ENCODE peak calls at places on chromosomes 12 and 14, in seven cellular contexts. Q, P, Y, V, G, E and U are unnamed samples.

GRCh38 chr12:95607642-95608041 is 56.4 kb upstream of the USP44 start:
- DNase-seq in G (no peak), E (no peak), V (no peak), P (no peak), Y (no peak), Q (no peak), U (no peak)

GRCh38 chr12:9943244-9943643 is 11.1 kb upstream of the CLEC2A start:
- DNase-seq in G (peak; percentile 42), Y (no peak), P (no peak), Q (no peak), E (no peak), V (no peak), U (no peak)

GRCh38 chr12:96400631-96401060 is 407 bp upstream of the CDK17 start:
- DNase-seq in Y (peak; percentile 61), P (no peak), G (no peak), E (peak; percentile 37), V (no peak), Q (no peak), U (no peak)

GRCh38 chr12:20555771-20556170 is 139.4 kb upstream of the SLCO1C1 start:
- DNase-seq in P (no peak), Y (no peak), Q (no peak), G (no peak), E (peak; percentile 4), V (no peak), U (no peak)

GRCh38 chr12:124130717-124131670 is 158.0 kb downstream of the ZNF664 start:
- DNase-seq in Q (no peak), Y (no peak), V (peak; percentile 90), P (no peak), G (no peak), E (no peak), U (no peak)

GRCh38 chr14:93274055-93274806 is 58.6 kb downstream of the BTBD7 start:
- DNase-seq in Y (no peak), Q (no peak), V (no peak), E (no peak), G (no peak), P (no peak), U (no peak)

GRCh38 chr12:94245984-94246383 is 97.6 kb downstream of the PLXNC1 start:
- DNase-seq in Q (no peak), V (peak; percentile 53), E (no peak), G (no peak), Y (no peak), P (no peak), U (no peak)

GRCh38 chr12:64618953-64619590 is 8.8 kb downstream of the RASSF3 start:
- DNase-seq in P (no peak), V (peak; percentile 20), Q (peak; percentile 20), G (no peak), E (peak; percentile 17), Y (peak; percentile 80), U (no peak)

GRCh38 chr12:54549774-54550451 is 512 bp downstream of the PDE1B start:
- DNase-seq in E (no peak), Y (no peak), P (no peak), V (no peak), G (no peak), Q (no peak), U (no peak)

GRCh38 chr14:51546099-51546498 is 105.6 kb upstream of the FRMD6 start:
- DNase-seq in Q (no peak), V (no peak), E (no peak), Y (no peak), P (no peak), G (no peak), U (no peak)

GRCh38 chr12:56590237-56590830 is 39.8 kb downstream of the BAZ2A start:
- DNase-seq in Q (peak; percentile 31), Y (peak; percentile 50), P (no peak), E (peak; percentile 59), V (peak; percentile 82), G (no peak), U (no peak)

GRCh38 chr12:46383654-46384450 is 11.3 kb upstream of the SLC38A2 start:
- DNase-seq in Y (peak; percentile 98), Q (peak; percentile 96), V (no peak), E (peak; percentile 78), P (peak; percentile 95), G (peak; percentile 94), U (peak; percentile 69)

GRCh38 chr12:79000501-79000900 is 135.9 kb downstream of the SYT1 start:
- DNase-seq in Y (peak; percentile 14), G (no peak), E (no peak), P (no peak), Q (no peak), V (no peak), U (no peak)

GRCh38 chr12:51887476-51888315 is at the start of gene ANKRD33:
- DNase-seq in V (peak; percentile 98), Y (no peak), G (no peak), E (no peak), Q (no peak), P (peak; percentile 79), U (peak; percentile 37)

GRCh38 chr14:85332401-85332800 is 197.5 kb upstream of the FLRT2 start:
- DNase-seq in V (no peak), Y (no peak), Q (no peak), G (no peak), P (no peak), E (no peak), U (no peak)

GRCh38 chr12:50788562-50788961 is 24.7 kb downstream of the ATF1 start:
- DNase-seq in Q (peak; percentile 97), Y (peak; percentile 54), P (no peak), G (no peak), V (no peak), E (peak; percentile 27), U (no peak)

DNA sequence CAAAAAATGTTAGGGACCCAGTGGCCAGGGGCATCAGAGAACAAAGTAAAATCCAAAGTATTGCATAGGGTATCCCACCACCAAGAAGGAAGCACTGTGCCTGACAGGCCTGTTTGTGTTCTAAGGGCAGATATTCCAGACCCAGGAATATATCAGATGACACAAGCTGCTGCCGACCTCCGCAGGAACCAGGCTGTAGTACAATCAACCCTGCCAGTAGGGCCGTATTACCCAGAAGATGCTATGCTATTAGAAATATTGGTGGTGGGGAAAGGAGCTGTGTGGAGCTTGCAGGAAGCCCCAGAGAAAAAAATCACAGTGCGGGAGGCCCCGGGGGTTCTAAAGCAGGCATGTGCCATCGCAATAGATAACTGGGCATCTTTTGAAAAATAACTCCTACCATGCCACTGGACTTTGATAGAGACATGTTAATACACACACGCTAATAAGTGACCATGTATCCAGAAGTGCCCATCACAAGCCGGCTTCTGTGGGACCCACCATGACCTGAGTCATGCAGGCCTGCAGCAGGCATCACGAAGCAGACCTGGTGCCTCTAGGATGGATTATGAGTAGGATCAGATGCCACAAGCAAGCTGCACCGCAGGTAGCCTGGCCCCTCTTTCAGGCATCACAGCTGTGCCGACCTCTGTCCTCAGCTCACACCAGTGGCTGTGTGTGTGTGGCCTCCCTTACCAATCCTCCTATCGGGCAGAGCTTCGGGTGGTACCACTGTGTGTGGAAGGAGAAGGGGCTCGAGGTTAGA is 242.7 kb downstream of the BCL11B start:
- DNase-seq in Q (no peak), E (no peak), P (no peak), Y (no peak), V (peak; percentile 54), G (no peak), U (no peak)
- TF ChIP-seq CTCF in Q (no peak), E (no peak), P (no peak), Y (no peak), V (peak; percentile 52), G (no peak), U (no peak)

DNA sequence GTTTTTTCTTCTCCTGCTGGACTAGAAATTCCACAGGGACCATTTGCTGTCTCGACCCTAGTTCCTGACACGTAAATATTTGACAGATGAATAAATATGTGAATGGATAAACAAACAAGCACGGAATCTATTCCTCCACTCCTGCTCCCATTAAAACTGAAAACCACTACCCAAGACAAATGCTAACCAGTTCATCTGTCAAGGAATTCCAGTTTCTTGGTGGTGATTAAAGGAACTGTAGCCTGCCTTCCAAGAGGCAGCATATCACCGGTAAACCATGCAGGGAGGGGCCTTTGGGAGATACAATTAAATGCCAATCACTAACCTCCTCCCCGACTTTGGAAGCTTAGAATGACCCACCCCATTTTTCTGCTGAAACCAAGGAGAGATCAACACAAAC is 95.4 kb downstream of the TTC7B start:
- DNase-seq in E (peak; percentile 10), Q (no peak), V (no peak), P (no peak), Y (no peak), G (no peak), U (no peak)
- TF ChIP-seq CTCF in E (no peak), Q (no peak), V (no peak), P (no peak), Y (no peak), G (no peak), U (no peak)

DNA sequence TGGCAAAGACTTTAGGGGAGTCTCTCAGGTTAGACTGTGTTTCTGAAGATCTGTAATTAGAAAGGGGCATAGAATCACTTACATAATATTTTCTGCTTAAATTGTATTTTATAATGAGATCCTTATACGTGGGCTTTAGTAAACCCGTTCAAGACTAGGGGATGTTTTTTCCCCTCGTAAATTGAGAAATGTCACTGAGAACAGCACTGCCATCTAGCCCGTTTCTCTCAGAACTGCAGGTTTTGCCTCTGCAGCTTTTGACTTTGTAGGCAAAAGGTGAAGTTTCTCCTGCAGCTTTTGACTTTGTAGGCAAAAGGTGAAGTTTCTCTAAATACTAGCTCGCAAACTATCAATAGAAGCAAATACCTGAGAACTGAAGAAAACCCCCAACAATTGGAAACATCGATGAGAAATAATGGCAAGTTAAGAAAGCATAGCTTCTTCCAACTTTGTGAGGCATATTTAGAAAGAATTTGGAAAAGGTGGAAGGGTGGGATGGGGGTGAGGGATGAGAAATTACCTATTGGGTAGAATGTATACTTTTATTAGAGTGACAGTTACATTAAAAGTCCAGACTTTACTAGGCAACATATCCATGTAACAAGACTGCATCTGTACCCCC is 9.9 kb upstream of the ASPG start:
- DNase-seq in G (no peak), Y (peak; percentile 8), E (peak; percentile 63), Q (no peak), P (no peak), V (peak; percentile 60), U (no peak)
- TF ChIP-seq CTCF in G (peak; percentile 13), Y (peak; percentile 49), E (peak; percentile 84), Q (peak; percentile 66), P (peak; percentile 23), V (peak; percentile 72), U (no peak)

GRCh38 chr14:24273422-24273998 is 2.1 kb upstream of the RABGGTA start:
- DNase-seq in G (no peak), V (no peak), P (no peak), E (peak; percentile 16), Y (no peak), Q (no peak), U (no peak)
- TF ChIP-seq CTCF in G (peak; percentile 12), V (peak; percentile 45), P (no peak), E (peak; percentile 38), Y (peak; percentile 17), Q (peak; percentile 28), U (no peak)

DNA sequence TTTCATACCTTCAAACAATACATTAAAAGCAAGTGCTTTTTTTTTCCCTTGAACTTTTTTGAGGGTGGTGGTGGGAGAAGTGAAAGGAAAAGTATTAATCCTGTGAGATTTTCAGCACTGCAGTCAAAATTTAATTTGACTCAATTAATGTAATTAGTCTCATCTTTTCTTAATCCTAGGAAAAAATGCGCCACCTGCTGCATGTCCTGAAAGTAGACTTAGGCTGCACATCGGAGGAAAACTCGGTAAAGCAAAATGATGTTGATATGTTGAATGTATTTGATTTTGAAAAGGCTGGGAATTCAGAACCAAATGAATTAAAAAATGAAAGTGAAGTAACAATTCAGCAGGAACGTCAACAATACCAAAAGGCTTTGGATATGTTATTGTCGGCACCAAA is 52.2 kb downstream of the SPATA7 start:
- DNase-seq in G (no peak), E (peak; percentile 25), Y (peak; percentile 3), P (no peak), Q (no peak), V (no peak), U (no peak)
- TF ChIP-seq CTCF in G (no peak), E (peak; percentile 74), Y (peak; percentile 25), P (peak; percentile 11), Q (peak; percentile 72), V (peak; percentile 21), U (no peak)